ENCODE peak calls at places on chromosomes 13 and 19, in ten cellular contexts. T is PC-9; I is left ventricle myocardium inferior; Y is upper lobe of right lung; E is fibroblast of lung; K is tibial artery; Q is stimulated activated CD4-positive, alpha-beta T cell treated with anti-CD3 and anti-CD28 coated beads, Interleukin-4, amount 100 ng/mL, for 24 hours; R is kidney tubule cell; O is A172; L is T-helper 2 cell treated with Interferon-gamma antibody and Interleukin-4, amounts not matched to agents 5 μg/mL and 100 μg/mL, for 36 hours. J is an unnamed sample.

GRCh38 chr19:42115219-42115618 is 17.0 kb downstream of the POU2F2 start:
- DNase-seq in T (no peak), Y (no peak), R (no peak), O (peak; percentile 57), I (no peak), Q (no peak), E (no peak), K (no peak), L (no peak), J (no peak)

GRCh38 chr13:101305981-101306411 is 110.3 kb downstream of the NALCN start:
- DNase-seq in Q (no peak), O (no peak), L (no peak), E (no peak), I (no peak), T (no peak), Y (no peak), R (no peak), K (no peak), J (no peak)

GRCh38 chr19:15429825-15430467 is 11.2 kb upstream of the AKAP8L start:
- DNase-seq in I (no peak), Y (no peak), K (no peak), R (no peak), O (no peak), Q (no peak), L (no peak), T (no peak), E (no peak), J (no peak)

GRCh38 chr13:31927219-31927653 is 104.3 kb upstream of the FRY start:
- DNase-seq in T (peak; percentile 34), O (no peak), Y (no peak), K (no peak), E (no peak), L (no peak), Q (no peak), R (no peak), I (no peak), J (no peak)

GRCh38 chr19:1775951-1776605 is 22.8 kb downstream of the ONECUT3 start:
- DNase-seq in R (no peak), I (no peak), E (no peak), O (no peak), T (no peak), Y (no peak), Q (no peak), L (no peak), K (no peak), J (no peak)

GRCh38 chr19:50255115-50255514 is 51.7 kb downstream of the MYH14 start:
- DNase-seq in R (no peak), L (no peak), I (no peak), Y (no peak), K (no peak), Q (no peak), T (no peak), E (no peak), O (no peak), J (no peak)

GRCh38 chr19:1361601-1362384 is 21.9 kb upstream of the NDUFS7 start:
- DNase-seq in Y (no peak), Q (no peak), I (no peak), R (peak; percentile 89), L (no peak), K (no peak), T (no peak), E (peak; percentile 88), O (peak; percentile 65), J (no peak)

GRCh38 chr19:939922-940321 is 14.1 kb downstream of the ARID3A start:
- DNase-seq in I (no peak), R (no peak), E (no peak), L (no peak), Q (no peak), Y (no peak), O (no peak), K (no peak), T (no peak), J (no peak)

GRCh38 chr13:21338651-21339278 is 120.3 kb downstream of the ZDHHC20 start:
- DNase-seq in T (no peak), L (no peak), Q (no peak), R (no peak), Y (no peak), E (no peak), K (no peak), O (no peak), I (no peak), J (no peak)

GRCh38 chr13:26895081-26895807 is 134.7 kb upstream of the GPR12 start:
- DNase-seq in E (no peak), O (no peak), I (no peak), L (no peak), Q (no peak), K (no peak), R (peak; percentile 49), Y (no peak), T (no peak), J (no peak)

GRCh38 chr19:46472592-46472991 is 1.2 kb upstream of the PNMA8A start:
- DNase-seq in I (no peak), K (no peak), T (no peak), R (no peak), Y (peak; percentile 15), O (no peak), Q (no peak), L (no peak), E (no peak), J (no peak)

GRCh38 chr19:3047307-3048189 is 14.7 kb downstream of the TLE5 start:
- DNase-seq in K (peak; percentile 97), L (peak; percentile 57), R (peak; percentile 37), I (peak; percentile 79), Y (peak; percentile 82), Q (peak; percentile 73), O (peak; percentile 77), T (peak; percentile 54), E (peak; percentile 66), J (peak; percentile 56)

GRCh38 chr13:114282143-114282685 is 813 bp downstream of the UPF3A start:
- DNase-seq in I (peak; percentile 21), E (no peak), O (no peak), K (peak; percentile 29), T (peak; percentile 72), L (peak; percentile 35), R (peak; percentile 78), Q (peak; percentile 37), Y (peak; percentile 78), J (peak; percentile 9)

GRCh38 chr13:35140831-35141230 is 198.8 kb downstream of the NBEA start:
- DNase-seq in E (no peak), I (no peak), Q (no peak), L (no peak), R (no peak), K (no peak), O (no peak), Y (no peak), T (no peak), J (no peak)

GRCh38 chr19:16351133-16351809 is 26.6 kb downstream of the KLF2 start:
- DNase-seq in Y (no peak), L (no peak), O (peak; percentile 66), I (no peak), K (no peak), Q (no peak), E (peak; percentile 48), R (peak; percentile 34), T (no peak), J (no peak)

GRCh38 chr13:66657165-66657895 is 572.8 kb downstream of the PCDH9 start:
- DNase-seq in Y (no peak), R (peak; percentile 99), L (no peak), E (peak; percentile 99), I (peak; percentile 66), Q (no peak), T (peak; percentile 89), O (peak; percentile 96), K (peak; percentile 25), J (no peak)

GRCh38 chr13:110044521-110045200 is 258.3 kb upstream of the IRS2 start:
- DNase-seq in L (no peak), Y (no peak), Q (no peak), K (no peak), E (peak; percentile 63), R (peak; percentile 37), O (no peak), I (no peak), T (no peak), J (no peak)

J was measured in NCI-H1048.